ENCODE peak calls at places on chromosomes 3 and 15, in nine cellular contexts. F is heart left ventricle, A is lower lobe of right lung, X is neuronal stem cell, J is psoas muscle, R is sigmoid colon, E is brain microvascular endothelial cell, Y is mammary epithelial cell, O is left ventricle myocardium inferior. Z is an unnamed sample.

GRCh38 chr3:131543714-131544113 is 40.9 kb upstream of the MRPL3 start:
- DNase-seq in F (peak; percentile 68), A (no peak), X (no peak), J (peak; percentile 78), R (peak; percentile 84), E (peak; percentile 28), Y (peak; percentile 49), O (peak; percentile 77), Z (no peak)

GRCh38 chr3:141858312-141858711 is 18.1 kb upstream of the ATP1B3 start:
- DNase-seq in F (no peak), A (no peak), X (no peak), J (no peak), R (no peak), E (no peak), Y (no peak), O (no peak), Z (no peak)

GRCh38 chr3:124786491-124787241 is 56.4 kb downstream of the UMPS start:
- DNase-seq in F (no peak), A (no peak), X (no peak), J (no peak), R (no peak), E (no peak), Y (peak; percentile 6), O (no peak), Z (no peak)

GRCh38 chr3:28799084-28799483 is 450.5 kb upstream of the AZI2 start:
- DNase-seq in F (no peak), A (no peak), X (no peak), J (no peak), R (no peak), E (no peak), Y (no peak), O (no peak), Z (no peak)

GRCh38 chr3:187288176-187288893 is 3.2 kb downstream of the MASP1 start:
- DNase-seq in F (peak; percentile 21), A (no peak), X (no peak), J (peak; percentile 58), R (no peak), E (no peak), Y (no peak), O (no peak), Z (no peak)

GRCh38 chr3:109411547-109411946 is 74.2 kb upstream of the DPPA4 start:
- DNase-seq in F (no peak), A (no peak), X (no peak), J (no peak), R (no peak), E (no peak), Y (no peak), O (no peak), Z (no peak)

GRCh38 chr15:90907051-90907660 is 4.1 kb downstream of the MAN2A2 start:
- DNase-seq in F (no peak), A (peak; percentile 33), X (no peak), J (peak; percentile 35), R (no peak), E (no peak), Y (no peak), O (no peak), Z (no peak)

GRCh38 chr3:168154101-168154500 is 58.4 kb upstream of the GOLIM4 start:
- DNase-seq in F (no peak), A (no peak), X (no peak), J (no peak), R (no peak), E (no peak), Y (no peak), O (no peak), Z (no peak)

DNA sequence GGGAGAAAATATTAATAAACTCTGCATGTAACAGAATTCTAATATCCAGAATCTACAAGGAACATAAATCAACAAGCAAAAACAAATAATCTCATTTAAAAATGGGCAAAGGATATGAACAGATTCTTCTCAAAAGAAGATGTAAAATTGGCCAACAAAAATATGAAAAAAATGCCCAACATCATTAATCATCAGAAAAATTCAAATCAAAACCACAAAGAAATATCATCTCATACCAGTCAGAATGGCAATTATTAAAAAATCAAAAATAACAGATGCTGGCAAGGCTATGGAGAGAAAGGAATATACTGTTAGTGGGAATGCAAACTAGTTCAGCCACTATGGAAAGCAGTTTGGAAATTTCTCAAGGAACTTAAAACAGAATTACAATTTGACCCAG is 150.7 kb upstream of the TRIM42 start:
- DNase-seq in F (no peak), A (no peak), X (no peak), J (no peak), R (no peak), E (no peak), Y (no peak), O (no peak), Z (no peak)
- H3K27ac ChIP-seq in F (no peak overlapping the region), A (no peak overlapping the region), X (no peak overlapping the region), J (no peak overlapping the region), R (no peak overlapping the region), E (no peak overlapping the region), Y (no peak overlapping the region), O (no peak overlapping the region), Z (no peak overlapping the region)

DNA sequence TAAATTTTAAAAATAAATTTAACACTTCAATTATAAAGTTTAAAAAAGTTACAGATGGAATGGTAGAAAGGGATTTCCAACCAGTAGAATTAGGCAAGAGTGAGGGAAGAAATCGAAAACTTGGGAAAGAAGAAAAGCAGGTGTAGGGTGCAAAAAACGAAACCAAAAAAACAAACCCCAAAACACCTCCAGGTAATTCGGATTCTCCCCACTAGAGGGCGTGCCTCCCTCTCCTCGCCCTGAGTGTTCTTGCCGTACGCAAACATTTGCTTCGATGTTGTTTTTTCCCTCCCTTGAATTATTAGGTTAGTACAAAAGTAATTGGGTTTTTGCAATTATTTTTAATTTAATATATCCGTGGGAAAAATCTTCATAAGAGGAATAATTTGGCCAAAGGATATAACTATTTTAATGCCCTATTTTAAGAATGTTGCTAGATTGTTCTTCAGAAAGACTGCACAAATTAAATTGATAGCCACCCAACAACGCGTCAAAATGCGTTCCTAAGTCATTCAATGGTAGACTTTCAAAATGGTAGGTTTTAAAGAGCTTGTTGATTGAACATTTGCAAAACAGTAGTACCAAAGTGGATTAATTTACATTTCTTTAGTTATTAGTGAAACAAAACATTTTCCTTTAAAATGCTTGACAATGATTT is 63.7 kb downstream of the SLC30A4 start:
- DNase-seq in F (peak; percentile 73), A (peak; percentile 67), X (peak; percentile 70), J (peak; percentile 66), R (peak; percentile 76), E (no peak), Y (peak; percentile 44), O (peak; percentile 59), Z (peak; percentile 77)
- H3K4me3 ChIP-seq in F (peak overlapping the region; percentile 53), A (peak overlapping the region; percentile 54), X (no peak overlapping the region), J (peak overlapping the region; percentile 66), R (peak overlapping the region; percentile 50), E (peak overlapping the region; percentile 38), Y (peak overlapping the region; percentile 49), O (peak overlapping the region; percentile 68), Z (no peak overlapping the region)

GRCh38 chr3:185152433-185153169 is at the start of gene C3orf70:
- DNase-seq in F (peak; percentile 71), A (peak; percentile 61), X (peak; percentile 54), J (peak; percentile 75), R (peak; percentile 85), E (peak; percentile 17), Y (peak; percentile 25), O (peak; percentile 75), Z (peak; percentile 5)

GRCh38 chr3:185153861-185154629 is 1.2 kb upstream of the C3orf70 start:
- DNase-seq in F (no peak), A (no peak), X (no peak), J (no peak), R (no peak), E (no peak), Y (no peak), O (no peak), Z (no peak)

GRCh38 chr3:185151959-185152432 is 864 bp downstream of the C3orf70 start:
- DNase-seq in F (peak; percentile 62), A (no peak), X (no peak), J (no peak), R (peak; percentile 77), E (no peak), Y (no peak), O (peak; percentile 64), Z (no peak)

GRCh38 chr3:185151101-185151958 is 1.5 kb downstream of the C3orf70 start:
- DNase-seq in F (no peak), A (no peak), X (no peak), J (no peak), R (no peak), E (no peak), Y (no peak), O (no peak), Z (no peak)

GRCh38 chr3:185153170-185153733 is 392 bp upstream of the C3orf70 start:
- DNase-seq in F (peak; percentile 22), A (no peak), X (peak; percentile 46), J (peak; percentile 56), R (no peak), E (peak; percentile 13), Y (no peak), O (no peak), Z (no peak)
- H3K27me3 ChIP-seq in F (peaks cover 21% of the 10 kb centered on the region), A (peaks cover 10% of the 10 kb centered on the region), X (peaks cover 66% of the 10 kb centered on the region), J (peaks cover 73% of the 10 kb centered on the region), R (no peaks in the 10 kb centered on the region), E (peaks cover 14% of the 10 kb centered on the region), Y (peaks cover 46% of the 10 kb centered on the region), O (peaks cover 90% of the 10 kb centered on the region), Z (peaks cover 18% of the 10 kb centered on the region)

GRCh38 chr3:134376385-134376765 is 2.1 kb upstream of the AMOTL2 start:
- DNase-seq in F (no peak), A (peak; percentile 43), X (no peak), J (no peak), R (peak; percentile 62), E (no peak), Y (no peak), O (no peak), Z (no peak)

GRCh38 chr3:134375542-134376384 is 1.5 kb upstream of the AMOTL2 start:
- DNase-seq in F (no peak), A (no peak), X (no peak), J (no peak), R (peak; percentile 65), E (no peak), Y (no peak), O (no peak), Z (no peak)

GRCh38 chr3:134373278-134373941 is 837 bp downstream of the AMOTL2 start:
- DNase-seq in F (peak; percentile 89), A (peak; percentile 88), X (peak; percentile 94), J (peak; percentile 91), R (peak; percentile 95), E (peak; percentile 87), Y (peak; percentile 80), O (peak; percentile 86), Z (no peak)

GRCh38 chr3:134373942-134374790 is at the start of gene AMOTL2:
- DNase-seq in F (peak; percentile 92), A (peak; percentile 91), X (peak; percentile 96), J (peak; percentile 96), R (peak; percentile 95), E (peak; percentile 92), Y (peak; percentile 94), O (peak; percentile 91), Z (peak; percentile 24)

DNA sequence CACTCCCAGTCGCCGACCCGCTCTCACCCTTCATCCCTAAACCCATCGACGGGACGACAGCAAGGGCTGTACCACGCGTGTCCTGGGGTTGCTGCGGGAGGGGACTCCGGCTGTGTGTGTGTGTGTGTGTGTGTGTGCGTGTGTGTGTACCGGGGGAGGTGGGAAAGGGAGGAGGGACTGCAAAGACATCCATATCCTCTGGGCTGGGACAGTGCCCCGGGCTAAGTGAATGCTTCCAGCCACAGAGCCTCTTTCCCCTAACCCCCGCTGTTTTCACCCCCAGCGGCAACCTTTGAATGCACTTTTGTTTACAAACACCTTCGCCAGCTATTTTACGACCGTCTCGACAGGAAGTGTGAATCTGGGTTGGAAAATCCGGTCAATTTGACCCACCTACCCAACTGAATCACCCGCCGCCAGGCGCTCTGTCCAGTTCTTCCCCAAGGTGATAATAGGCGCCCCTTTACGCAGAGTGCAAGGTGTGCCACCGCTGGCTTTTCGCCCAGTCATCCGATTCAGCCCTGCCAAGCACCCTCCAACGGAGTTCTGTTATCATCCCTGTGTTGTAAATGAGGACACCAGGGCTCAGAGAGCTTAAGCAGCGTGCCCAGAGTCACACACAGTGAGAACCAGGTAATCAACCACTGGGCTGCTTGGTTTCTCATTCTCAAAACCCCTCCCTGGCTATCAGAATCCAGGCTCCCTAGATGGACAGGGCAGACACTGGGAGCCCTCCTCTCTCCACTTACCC is 719 bp upstream of the AMOTL2 start:
- DNase-seq in F (peak; percentile 71), A (peak; percentile 52), X (no peak), J (peak; percentile 79), R (peak; percentile 86), E (no peak), Y (peak; percentile 74), O (peak; percentile 72), Z (no peak)
- H3K27ac ChIP-seq in F (peak overlapping the region; percentile 99), A (peak overlapping the region; percentile 100), X (peak overlapping the region; percentile 91), J (peak overlapping the region; percentile 93), R (peak overlapping the region; percentile 99), E (peak overlapping the region; percentile 98), Y (peak overlapping the region; percentile 80), O (peak overlapping the region; percentile 100), Z (no peak overlapping the region)

Z was measured in CD4-positive, alpha-beta memory T cell.